ENCODE peak calls at places on chromosomes 2 and 18, in eight cellular contexts. F is fibroblast of lung; O is heart left ventricle; U is astrocyte of the cerebellum; P is AG04449; J is AG10803; W is fibroblast of mammary gland; H is CD8-positive, alpha-beta T cell. L is an unnamed sample.

GRCh38 chr2:1640301-1641135 is 103.8 kb downstream of the PXDN start:
- DNase-seq in H (no peak), U (no peak), F (no peak), O (no peak), W (no peak), P (no peak), J (no peak), L (no peak)

GRCh38 chr2:207863345-207863744 is 93.6 kb upstream of the FZD5 start:
- DNase-seq in H (no peak), P (no peak), F (no peak), U (no peak), O (no peak), W (no peak), J (no peak), L (no peak)

GRCh38 chr2:177711472-177712276 is 319.1 kb downstream of the AGPS start:
- DNase-seq in F (no peak), J (no peak), P (no peak), W (no peak), O (no peak), H (no peak), U (peak), L (no peak)

GRCh38 chr2:238528953-238529781 is 102.4 kb downstream of the ASB1 start:
- DNase-seq in J (peak), P (peak), O (no peak), U (no peak), F (peak), H (no peak), W (peak), L (peak)

GRCh38 chr2:42721898-42722297 is 42.0 kb downstream of the OXER1 start:
- DNase-seq in O (no peak), W (no peak), H (no peak), F (no peak), U (no peak), J (no peak), P (no peak), L (peak)

GRCh38 chr18:46711444-46711863 is 45.4 kb downstream of the ST8SIA5 start:
- DNase-seq in H (no peak), F (no peak), U (no peak), O (peak), W (no peak), J (no peak), P (no peak), L (no peak)

GRCh38 chr2:46695283-46695682 is 215.9 kb downstream of the TMEM247 start:
- DNase-seq in W (peak), J (peak), O (no peak), P (no peak), H (no peak), F (no peak), U (no peak), L (no peak)

GRCh38 chr2:60741588-60741987 is 14.5 kb upstream of the PAPOLG start:
- DNase-seq in F (no peak), U (no peak), H (no peak), J (no peak), W (no peak), P (no peak), O (no peak), L (no peak)

GRCh38 chr2:151644580-151644979 is 89.7 kb downstream of the NEB start:
- DNase-seq in F (no peak), U (no peak), P (no peak), O (no peak), H (no peak), W (no peak), J (no peak), L (no peak)

GRCh38 chr2:74917702-74918619 is 40.5 kb upstream of the POLE4 start:
- DNase-seq in P (peak), U (no peak), W (peak), J (peak), H (no peak), O (no peak), F (peak), L (peak)

GRCh38 chr2:42360890-42361727 is at the start of gene COX7A2L:
- DNase-seq in W (peak), P (peak), O (peak), H (peak), F (peak), U (peak), J (peak), L (peak)

GRCh38 chr2:118913805-118914645 is 28.0 kb upstream of the MARCO start:
- DNase-seq in W (peak), P (no peak), O (no peak), J (peak), H (no peak), F (no peak), U (no peak), L (no peak)

GRCh38 chr2:27100036-27100435 is 13.5 kb downstream of the KHK start:
- DNase-seq in O (no peak), J (no peak), W (no peak), U (no peak), H (no peak), F (no peak), P (no peak), L (no peak)

GRCh38 chr2:56729212-56729611 is 545.4 kb downstream of the CCDC85A start:
- DNase-seq in P (no peak), O (no peak), F (no peak), W (peak), J (peak), U (no peak), H (no peak), L (peak)

GRCh38 chr2:127032601-127033000 is 74.4 kb downstream of the BIN1 start:
- DNase-seq in W (peak), O (no peak), F (no peak), P (no peak), U (no peak), H (no peak), J (peak), L (no peak)
- H3K4me3 ChIP-seq in W (no peak), O (no peak), F (no peak), P (no peak), U (no peak), H (no peak), J (no peak), L (no peak)

GRCh38 chr2:100302585-100302892 is 19.8 kb downstream of the LONRF2 start:
- DNase-seq in W (no peak), P (no peak), H (no peak), J (no peak), U (no peak), F (no peak), O (no peak), L (no peak)
- TF ChIP-seq CTCF in W (no peak), P (no peak), H (no peak), J (no peak), U (no peak), F (no peak), O (no peak), L (no peak)

DNA sequence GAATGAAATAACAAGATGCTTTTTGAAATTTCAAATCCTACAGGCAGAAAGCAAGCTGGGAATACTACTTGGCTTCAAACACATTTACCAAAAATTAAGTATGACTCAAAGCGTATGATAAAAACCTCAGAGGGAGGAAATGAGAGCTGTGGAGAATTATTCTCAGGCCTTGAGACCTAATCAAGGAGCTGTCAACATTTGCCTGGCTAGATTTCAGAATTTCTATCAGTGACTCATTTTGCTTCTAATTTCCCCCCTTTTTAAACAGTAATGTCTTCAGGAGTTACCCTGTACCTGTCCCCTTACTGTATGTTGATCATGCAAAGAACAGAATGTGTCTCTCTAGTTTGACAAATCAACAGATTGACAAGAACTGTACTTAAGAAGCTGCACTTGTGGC is 1324.5 kb upstream of the DDX18 start:
- DNase-seq in U (peak), O (no peak), H (no peak), P (no peak), W (no peak), F (no peak), J (no peak), L (no peak)
- H3K4me3 ChIP-seq in U (no peak), O (no peak), H (no peak), P (no peak), W (no peak), F (no peak), J (no peak), L (no peak)

GRCh38 chr2:101823347-101823791 is 125.9 kb downstream of the MAP4K4 start:
- DNase-seq in H (peak), O (peak), U (peak), F (peak), J (peak), W (peak), P (no peak), L (peak)
- TF ChIP-seq CTCF in H (peak), O (peak), U (peak), F (peak), J (peak), W (peak), P (peak), L (peak)

GRCh38 chr2:24919100-24919976 is 699 bp downstream of the ADCY3 start:
- DNase-seq in U (no peak), J (peak), W (no peak), P (no peak), O (no peak), F (peak), H (peak), L (no peak)

GRCh38 chr2:24922556-24922955 is 2.5 kb upstream of the ADCY3 start:
- DNase-seq in W (no peak), F (no peak), H (no peak), J (no peak), U (no peak), P (no peak), O (no peak), L (no peak)

GRCh38 chr2:24923106-24923505 is 3.1 kb upstream of the ADCY3 start:
- DNase-seq in J (no peak), H (no peak), P (no peak), U (no peak), O (no peak), F (no peak), W (no peak), L (no peak)

GRCh38 chr2:24919977-24920812 is at the start of gene ADCY3:
- DNase-seq in W (no peak), F (peak), U (no peak), J (peak), O (peak), P (no peak), H (peak), L (peak)

GRCh38 chr2:24920813-24921441 is 890 bp upstream of the ADCY3 start:
- DNase-seq in U (no peak), P (no peak), O (no peak), H (no peak), W (no peak), F (no peak), J (no peak), L (no peak)
- H3K4me3 ChIP-seq in U (peak), P (peak), O (peak), H (peak), W (peak), F (peak), J (peak), L (peak)

L was measured in choroid plexus epithelial cell.